ENCODE peak calls at places on chromosomes 4 and X, in seven cellular contexts. One of them, this sample, is unnamed.

GRCh38 chrX:41522071-41522470 is 74.9 kb downstream of the NYX start:
- DNase-seq in cardiac muscle cell: peak
- DNase-seq in choroid plexus epithelial cell: no peak
- DNase-seq in lower leg skin: no peak
- DNase-seq in astrocyte: no peak
- DNase-seq in PC-3: no peak
- DNase-seq in left ventricle myocardium inferior: no peak
- DNase-seq in this sample: no peak

GRCh38 chr4:87704000-87704399 is 53.9 kb downstream of the DMP1 start:
- DNase-seq in cardiac muscle cell: no peak
- DNase-seq in choroid plexus epithelial cell: no peak
- DNase-seq in lower leg skin: no peak
- DNase-seq in astrocyte: no peak
- DNase-seq in PC-3: no peak
- DNase-seq in left ventricle myocardium inferior: no peak
- DNase-seq in this sample: no peak

GRCh38 chr4:75542824-75543223 is 13.0 kb upstream of the ODAPH start:
- DNase-seq in cardiac muscle cell: no peak
- DNase-seq in choroid plexus epithelial cell: peak
- DNase-seq in lower leg skin: no peak
- DNase-seq in astrocyte: peak
- DNase-seq in PC-3: peak
- DNase-seq in left ventricle myocardium inferior: no peak
- DNase-seq in this sample: peak

GRCh38 chrX:11180571-11180970 is 69.4 kb downstream of the HCCS start:
- DNase-seq in cardiac muscle cell: no peak
- DNase-seq in choroid plexus epithelial cell: peak
- DNase-seq in lower leg skin: no peak
- DNase-seq in astrocyte: peak
- DNase-seq in PC-3: peak
- DNase-seq in left ventricle myocardium inferior: no peak
- DNase-seq in this sample: no peak

GRCh38 chr4:19205853-19206252 is 1045.9 kb upstream of the SLIT2 start:
- DNase-seq in cardiac muscle cell: no peak
- DNase-seq in choroid plexus epithelial cell: no peak
- DNase-seq in lower leg skin: no peak
- DNase-seq in astrocyte: no peak
- DNase-seq in PC-3: no peak
- DNase-seq in left ventricle myocardium inferior: no peak
- DNase-seq in this sample: no peak

GRCh38 chr4:10640535-10641159 is 43.9 kb downstream of the CLNK start:
- DNase-seq in cardiac muscle cell: no peak
- DNase-seq in choroid plexus epithelial cell: peak
- DNase-seq in lower leg skin: no peak
- DNase-seq in astrocyte: peak
- DNase-seq in PC-3: no peak
- DNase-seq in left ventricle myocardium inferior: peak
- DNase-seq in this sample: no peak

GRCh38 chrX:136781180-136781797 is 557 bp upstream of the ARHGEF6 start:
- DNase-seq in cardiac muscle cell: no peak
- DNase-seq in choroid plexus epithelial cell: peak
- DNase-seq in lower leg skin: no peak
- DNase-seq in astrocyte: no peak
- DNase-seq in PC-3: peak
- DNase-seq in left ventricle myocardium inferior: peak
- DNase-seq in this sample: peak

GRCh38 chrX:31590581-31591113 is 518.8 kb upstream of the FTHL17 start:
- DNase-seq in cardiac muscle cell: no peak
- DNase-seq in choroid plexus epithelial cell: peak
- DNase-seq in lower leg skin: no peak
- DNase-seq in astrocyte: peak
- DNase-seq in PC-3: peak
- DNase-seq in left ventricle myocardium inferior: no peak
- DNase-seq in this sample: peak

GRCh38 chr4:25096553-25097443 is 63.5 kb downstream of the SEPSECS start:
- DNase-seq in cardiac muscle cell: no peak
- DNase-seq in choroid plexus epithelial cell: no peak
- DNase-seq in lower leg skin: peak
- DNase-seq in astrocyte: no peak
- DNase-seq in PC-3: no peak
- DNase-seq in left ventricle myocardium inferior: no peak
- DNase-seq in this sample: peak

GRCh38 chrX:20159811-20160385 is 18.3 kb upstream of the EIF1AX start:
- DNase-seq in cardiac muscle cell: no peak
- DNase-seq in choroid plexus epithelial cell: no peak
- DNase-seq in lower leg skin: no peak
- DNase-seq in astrocyte: no peak
- DNase-seq in PC-3: no peak
- DNase-seq in left ventricle myocardium inferior: no peak
- DNase-seq in this sample: no peak

GRCh38 chrX:149497626-149498025 is 7.5 kb downstream of the IDS start:
- DNase-seq in cardiac muscle cell: no peak
- DNase-seq in choroid plexus epithelial cell: peak
- DNase-seq in lower leg skin: peak
- DNase-seq in astrocyte: peak
- DNase-seq in PC-3: peak
- DNase-seq in left ventricle myocardium inferior: no peak
- DNase-seq in this sample: peak

GRCh38 chr4:73499996-73500765 is 18.6 kb downstream of the AFM start:
- DNase-seq in cardiac muscle cell: no peak
- DNase-seq in choroid plexus epithelial cell: peak
- DNase-seq in lower leg skin: no peak
- DNase-seq in astrocyte: no peak
- DNase-seq in PC-3: peak
- DNase-seq in left ventricle myocardium inferior: no peak
- DNase-seq in this sample: peak

GRCh38 chrX:114959729-114960128 is 57.7 kb downstream of the IL13RA2 start:
- DNase-seq in cardiac muscle cell: peak
- DNase-seq in choroid plexus epithelial cell: peak
- DNase-seq in lower leg skin: no peak
- DNase-seq in astrocyte: peak
- DNase-seq in PC-3: peak
- DNase-seq in left ventricle myocardium inferior: no peak
- DNase-seq in this sample: peak

GRCh38 chrX:11532291-11533075 is 133.2 kb downstream of the ARHGAP6 start:
- DNase-seq in cardiac muscle cell: no peak
- DNase-seq in choroid plexus epithelial cell: peak
- DNase-seq in lower leg skin: no peak
- DNase-seq in astrocyte: no peak
- DNase-seq in PC-3: peak
- DNase-seq in left ventricle myocardium inferior: no peak
- DNase-seq in this sample: peak

GRCh38 chr4:76441881-76442280 is 6.9 kb downstream of the SHROOM3 start:
- DNase-seq in cardiac muscle cell: no peak
- DNase-seq in choroid plexus epithelial cell: no peak
- DNase-seq in lower leg skin: no peak
- DNase-seq in astrocyte: no peak
- DNase-seq in PC-3: no peak
- DNase-seq in left ventricle myocardium inferior: no peak
- DNase-seq in this sample: no peak

GRCh38 chr4:174277433-174277832 is 6.0 kb downstream of the FBXO8 start:
- DNase-seq in cardiac muscle cell: no peak
- DNase-seq in choroid plexus epithelial cell: no peak
- DNase-seq in lower leg skin: no peak
- DNase-seq in astrocyte: no peak
- DNase-seq in PC-3: no peak
- DNase-seq in left ventricle myocardium inferior: no peak
- DNase-seq in this sample: no peak

GRCh38 chr4:170853422-170854021 is 763.8 kb upstream of the AADAT start:
- DNase-seq in cardiac muscle cell: peak
- DNase-seq in choroid plexus epithelial cell: peak
- DNase-seq in lower leg skin: no peak
- DNase-seq in astrocyte: no peak
- DNase-seq in PC-3: peak
- DNase-seq in left ventricle myocardium inferior: peak
- DNase-seq in this sample: peak

GRCh38 chrX:3144651-3145050 is 103.4 kb downstream of the ARSF start:
- DNase-seq in cardiac muscle cell: no peak
- DNase-seq in choroid plexus epithelial cell: no peak
- DNase-seq in lower leg skin: no peak
- DNase-seq in astrocyte: no peak
- DNase-seq in PC-3: no peak
- DNase-seq in left ventricle myocardium inferior: no peak
- DNase-seq in this sample: no peak

GRCh38 chrX:3141031-3141430 is 99.8 kb downstream of the ARSF start:
- DNase-seq in cardiac muscle cell: no peak
- DNase-seq in choroid plexus epithelial cell: no peak
- DNase-seq in lower leg skin: no peak
- DNase-seq in astrocyte: peak
- DNase-seq in PC-3: no peak
- DNase-seq in left ventricle myocardium inferior: no peak
- DNase-seq in this sample: no peak

GRCh38 chrX:3142259-3143042 is 101.2 kb downstream of the ARSF start:
- DNase-seq in cardiac muscle cell: no peak
- DNase-seq in choroid plexus epithelial cell: no peak
- DNase-seq in lower leg skin: no peak
- DNase-seq in astrocyte: no peak
- DNase-seq in PC-3: no peak
- DNase-seq in left ventricle myocardium inferior: no peak
- DNase-seq in this sample: no peak

GRCh38 chrX:3145716-3146115 is 104.4 kb downstream of the ARSF start:
- DNase-seq in cardiac muscle cell: no peak
- DNase-seq in choroid plexus epithelial cell: peak
- DNase-seq in lower leg skin: no peak
- DNase-seq in astrocyte: no peak
- DNase-seq in PC-3: no peak
- DNase-seq in left ventricle myocardium inferior: no peak
- DNase-seq in this sample: no peak

GRCh38 chrX:3143043-3143799 is 102.0 kb downstream of the ARSF start:
- DNase-seq in cardiac muscle cell: no peak
- DNase-seq in choroid plexus epithelial cell: no peak
- DNase-seq in lower leg skin: no peak
- DNase-seq in astrocyte: no peak
- DNase-seq in PC-3: no peak
- DNase-seq in left ventricle myocardium inferior: no peak
- DNase-seq in this sample: no peak
- H3K4me3 ChIP-seq in cardiac muscle cell: no peak
- H3K4me3 ChIP-seq in choroid plexus epithelial cell: no peak
- H3K4me3 ChIP-seq in lower leg skin: no peak
- H3K4me3 ChIP-seq in astrocyte: no peak
- H3K4me3 ChIP-seq in PC-3: no peak
- H3K4me3 ChIP-seq in left ventricle myocardium inferior: no peak
- H3K4me3 ChIP-seq in this sample: no peak

GRCh38 chr4:186033027-186033426 is 35.9 kb upstream of the TLR3 start:
- DNase-seq in cardiac muscle cell: no peak
- DNase-seq in choroid plexus epithelial cell: no peak
- DNase-seq in lower leg skin: no peak
- DNase-seq in astrocyte: no peak
- DNase-seq in PC-3: no peak
- DNase-seq in left ventricle myocardium inferior: no peak
- DNase-seq in this sample: no peak

GRCh38 chr4:186030795-186031194 is 38.2 kb upstream of the TLR3 start:
- DNase-seq in cardiac muscle cell: no peak
- DNase-seq in choroid plexus epithelial cell: no peak
- DNase-seq in lower leg skin: no peak
- DNase-seq in astrocyte: no peak
- DNase-seq in PC-3: no peak
- DNase-seq in left ventricle myocardium inferior: no peak
- DNase-seq in this sample: no peak

GRCh38 chr4:186029731-186030421 is 39.1 kb upstream of the TLR3 start:
- DNase-seq in cardiac muscle cell: no peak
- DNase-seq in choroid plexus epithelial cell: peak
- DNase-seq in lower leg skin: peak
- DNase-seq in astrocyte: peak
- DNase-seq in PC-3: no peak
- DNase-seq in left ventricle myocardium inferior: peak
- DNase-seq in this sample: no peak

GRCh38 chr4:186027405-186027804 is 41.6 kb upstream of the TLR3 start:
- DNase-seq in cardiac muscle cell: no peak
- DNase-seq in choroid plexus epithelial cell: no peak
- DNase-seq in lower leg skin: peak
- DNase-seq in astrocyte: no peak
- DNase-seq in PC-3: no peak
- DNase-seq in left ventricle myocardium inferior: no peak
- DNase-seq in this sample: no peak

DNA sequence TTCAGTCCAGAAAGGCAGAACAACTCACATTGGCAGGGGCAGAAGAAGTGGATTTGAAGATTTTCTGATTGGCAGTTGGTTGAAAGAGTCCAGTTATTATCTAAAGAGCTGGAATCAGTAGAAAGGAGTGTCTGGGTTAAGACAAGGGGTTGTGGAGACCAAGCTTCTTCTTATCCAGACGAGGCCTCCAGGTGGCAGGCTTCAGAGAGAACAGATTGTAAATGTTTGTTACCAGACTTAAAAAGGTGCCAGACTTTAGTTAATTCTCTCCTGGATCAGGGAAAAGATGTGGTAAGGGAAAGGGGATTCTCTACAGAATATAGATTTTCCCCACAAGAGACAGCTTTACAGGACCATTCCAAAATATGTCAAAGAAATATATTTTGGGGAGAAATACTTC is 36.7 kb upstream of the TLR3 start:
- DNase-seq in cardiac muscle cell: peak
- DNase-seq in choroid plexus epithelial cell: peak
- DNase-seq in lower leg skin: no peak
- DNase-seq in astrocyte: no peak
- DNase-seq in PC-3: peak
- DNase-seq in left ventricle myocardium inferior: no peak
- DNase-seq in this sample: no peak
- TF ChIP-seq CTCF in cardiac muscle cell: peak
- TF ChIP-seq CTCF in choroid plexus epithelial cell: peak
- TF ChIP-seq CTCF in lower leg skin: no peak
- TF ChIP-seq CTCF in astrocyte: no peak
- TF ChIP-seq CTCF in PC-3: peak
- TF ChIP-seq CTCF in left ventricle myocardium inferior: peak
- TF ChIP-seq CTCF in this sample: peak

DNA sequence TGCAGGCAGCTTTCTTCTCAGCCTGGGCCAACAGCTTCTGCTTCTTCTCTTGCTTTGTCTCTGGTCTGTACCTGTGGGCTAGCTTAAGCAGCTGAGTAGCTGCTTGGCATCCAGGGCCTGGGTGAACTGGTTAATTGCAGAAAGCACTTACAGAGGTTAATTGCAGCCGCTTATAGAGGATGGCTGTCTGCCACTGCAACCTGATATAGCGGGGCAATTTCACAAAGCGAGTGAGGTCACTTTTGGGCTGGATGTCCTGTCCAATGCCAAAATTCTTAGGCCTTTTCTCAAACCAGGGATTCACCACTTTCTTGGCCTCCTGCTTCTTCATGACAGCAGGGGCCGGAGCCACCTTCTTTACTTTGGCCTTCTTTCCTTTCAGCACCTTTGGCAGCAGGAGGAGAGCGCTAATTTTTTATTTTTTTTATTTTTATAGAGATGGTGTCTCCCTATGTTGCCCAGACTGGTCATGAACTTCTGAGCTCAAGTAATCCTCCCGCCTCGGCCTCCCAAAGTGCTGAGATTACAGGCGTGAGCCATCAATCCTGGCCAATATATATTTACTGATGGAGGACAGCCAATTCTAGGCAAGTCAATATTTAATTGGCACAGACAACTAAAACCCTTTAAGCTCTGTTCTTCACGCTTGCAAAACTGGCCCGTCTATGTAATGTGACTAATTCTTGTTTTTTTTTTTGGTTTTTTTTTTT is 61.0 kb downstream of the ENOPH1 start:
- DNase-seq in cardiac muscle cell: no peak
- DNase-seq in choroid plexus epithelial cell: peak
- DNase-seq in lower leg skin: no peak
- DNase-seq in astrocyte: no peak
- DNase-seq in PC-3: peak
- DNase-seq in left ventricle myocardium inferior: no peak
- DNase-seq in this sample: no peak
- H3K4me3 ChIP-seq in cardiac muscle cell: no peak
- H3K4me3 ChIP-seq in choroid plexus epithelial cell: no peak
- H3K4me3 ChIP-seq in lower leg skin: no peak
- H3K4me3 ChIP-seq in astrocyte: no peak
- H3K4me3 ChIP-seq in PC-3: no peak
- H3K4me3 ChIP-seq in left ventricle myocardium inferior: no peak
- H3K4me3 ChIP-seq in this sample: no peak

GRCh38 chr4:115851918-115852766 is 738.7 kb upstream of the NDST4 start:
- DNase-seq in cardiac muscle cell: peak
- DNase-seq in choroid plexus epithelial cell: peak
- DNase-seq in lower leg skin: peak
- DNase-seq in astrocyte: peak
- DNase-seq in PC-3: peak
- DNase-seq in left ventricle myocardium inferior: no peak
- DNase-seq in this sample: peak
- TF ChIP-seq CTCF in cardiac muscle cell: no peak
- TF ChIP-seq CTCF in choroid plexus epithelial cell: peak
- TF ChIP-seq CTCF in lower leg skin: no peak
- TF ChIP-seq CTCF in astrocyte: peak
- TF ChIP-seq CTCF in PC-3: peak
- TF ChIP-seq CTCF in left ventricle myocardium inferior: peak
- TF ChIP-seq CTCF in this sample: peak